ENCODE peak calls at places on chromosome 1, in ten cellular contexts. S is MM.1S; Y is CD8-positive, alpha-beta memory T cell; W is body of pancreas; I is HAP-1; T is aorta; E is lung; X is mesendoderm; A is fibroblast of lung; F is heart left ventricle. M is an unnamed sample. For H3K36me3, the result is how much of the 10 kb centered on the place peaks cover.

GRCh38 chr1:6165441-6165985 is 14.6 kb downstream of the CHD5 start:
- DNase-seq in S (no peak), Y (no peak), W (no peak), I (no peak), T (no peak), E (no peak), X (no peak), A (no peak), F (peak), M (no peak)

GRCh38 chr1:174960362-174960761 is 39.4 kb upstream of the CACYBP start:
- DNase-seq in S (no peak), Y (no peak), W (no peak), I (no peak), T (no peak), E (no peak), X (no peak), A (no peak), F (no peak), M (no peak)

GRCh38 chr1:169070958-169071357 is 35.5 kb upstream of the ATP1B1 start:
- DNase-seq in S (no peak), Y (no peak), W (no peak), I (no peak), T (no peak), E (no peak), X (no peak), A (no peak), F (no peak), M (no peak)

GRCh38 chr1:175618559-175618958 is 124.8 kb downstream of the TNR start:
- DNase-seq in S (no peak), Y (no peak), W (no peak), I (no peak), T (no peak), E (no peak), X (no peak), A (no peak), F (no peak), M (no peak)

GRCh38 chr1:108747128-108747827 is 804 bp downstream of the STXBP3 start:
- DNase-seq in S (peak), Y (peak), W (peak), I (peak), T (peak), E (peak), X (peak), A (peak), F (peak), M (peak)

GRCh38 chr1:54794401-54795099 is 6.6 kb downstream of the TTC22 start:
- DNase-seq in S (no peak), Y (peak), W (no peak), I (no peak), T (no peak), E (no peak), X (no peak), A (no peak), F (no peak), M (no peak)

GRCh38 chr1:219185486-219186117 is 11.9 kb downstream of the LYPLAL1 start:
- DNase-seq in S (no peak), Y (no peak), W (no peak), I (no peak), T (no peak), E (no peak), X (peak), A (no peak), F (no peak), M (no peak)

GRCh38 chr1:94936861-94937620 is 10.1 kb upstream of the CNN3 start:
- DNase-seq in S (no peak), Y (no peak), W (no peak), I (peak), T (no peak), E (no peak), X (peak), A (no peak), F (no peak), M (no peak)

GRCh38 chr1:172599912-172600311 is 59.0 kb upstream of the FASLG start:
- DNase-seq in S (no peak), Y (no peak), W (no peak), I (no peak), T (no peak), E (no peak), X (no peak), A (no peak), F (no peak), M (peak)
- H3K36me3 ChIP-seq in S (under half), Y (under half), W (under half), I (under half), T (under half), E (under half), X (under half), A (under half), F (under half), M (under half)

DNA sequence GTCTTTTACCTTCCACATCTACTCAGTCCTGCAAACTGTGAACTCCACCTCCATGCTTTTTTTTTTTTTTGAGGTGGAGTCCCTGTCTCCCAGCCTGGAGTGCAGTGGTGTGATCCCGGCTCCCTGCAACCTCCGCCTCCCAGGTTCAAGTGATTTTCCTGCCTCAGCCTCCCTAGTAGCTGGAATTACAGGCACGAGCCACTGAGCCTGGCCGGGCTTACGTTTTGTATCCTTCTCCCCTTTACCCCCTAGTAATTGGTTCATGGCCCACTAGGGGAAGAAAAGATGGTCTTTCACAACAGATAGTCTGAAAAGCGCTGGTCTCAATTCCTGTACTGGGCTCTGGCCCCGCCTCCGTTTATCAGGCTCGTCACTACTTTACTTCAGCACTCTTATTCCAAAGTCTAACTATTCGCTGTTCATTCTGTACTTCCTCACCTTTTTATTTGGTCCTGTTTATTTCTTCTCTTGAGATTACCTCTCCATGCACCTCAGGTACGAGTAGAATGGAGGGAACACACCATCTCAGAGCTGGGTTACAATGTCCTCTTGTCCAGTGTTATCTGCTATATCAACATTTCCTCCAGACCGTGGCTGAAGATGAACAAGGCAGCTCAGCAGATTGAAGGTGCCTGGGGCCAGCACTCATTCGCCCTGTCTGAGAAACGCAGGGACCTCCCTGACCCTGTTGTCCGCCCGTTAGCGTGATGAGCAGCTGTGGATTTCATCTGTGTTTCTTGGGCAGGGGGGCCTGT is 16.2 kb downstream of the CNST start:
- DNase-seq in S (no peak), Y (no peak), W (no peak), I (no peak), T (no peak), E (no peak), X (no peak), A (no peak), F (no peak), M (no peak)
- H3K36me3 ChIP-seq in S (under half), Y (under half), W (under half), I (under half), T (under half), E (under half), X (under half), A (under half), F (under half), M (under half)

GRCh38 chr1:227082999-227083746 is 143.1 kb downstream of the COQ8A start:
- DNase-seq in S (no peak), Y (no peak), W (no peak), I (no peak), T (no peak), E (no peak), X (no peak), A (no peak), F (no peak), M (no peak)
- H3K36me3 ChIP-seq in S (under half), Y (under half), W (under half), I (under half), T (under half), E (under half), X (under half), A (under half), F (under half), M (under half)

GRCh38 chr1:228171221-228171891 is 5.8 kb downstream of the IBA57 start:
- DNase-seq in S (no peak), Y (peak), W (no peak), I (no peak), T (peak), E (no peak), X (no peak), A (no peak), F (no peak), M (no peak)
- H3K36me3 ChIP-seq in S (under half), Y (under half), W (under half), I (under half), T (under half), E (under half), X (under half), A (under half), F (under half), M (under half)

GRCh38 chr1:43552813-43553212 is 22.1 kb downstream of the PTPRF start:
- DNase-seq in S (no peak), Y (no peak), W (peak), I (no peak), T (no peak), E (peak), X (no peak), A (peak), F (peak), M (no peak)

GRCh38 chr1:43550598-43551246 is 20.0 kb downstream of the PTPRF start:
- DNase-seq in S (no peak), Y (no peak), W (peak), I (no peak), T (no peak), E (no peak), X (no peak), A (no peak), F (peak), M (no peak)

GRCh38 chr1:43551396-43551888 is 20.8 kb downstream of the PTPRF start:
- DNase-seq in S (no peak), Y (no peak), W (peak), I (no peak), T (no peak), E (no peak), X (no peak), A (no peak), F (peak), M (no peak)

GRCh38 chr1:43549921-43550597 is 19.4 kb downstream of the PTPRF start:
- DNase-seq in S (peak), Y (no peak), W (peak), I (no peak), T (peak), E (peak), X (peak), A (no peak), F (peak), M (peak)

DNA sequence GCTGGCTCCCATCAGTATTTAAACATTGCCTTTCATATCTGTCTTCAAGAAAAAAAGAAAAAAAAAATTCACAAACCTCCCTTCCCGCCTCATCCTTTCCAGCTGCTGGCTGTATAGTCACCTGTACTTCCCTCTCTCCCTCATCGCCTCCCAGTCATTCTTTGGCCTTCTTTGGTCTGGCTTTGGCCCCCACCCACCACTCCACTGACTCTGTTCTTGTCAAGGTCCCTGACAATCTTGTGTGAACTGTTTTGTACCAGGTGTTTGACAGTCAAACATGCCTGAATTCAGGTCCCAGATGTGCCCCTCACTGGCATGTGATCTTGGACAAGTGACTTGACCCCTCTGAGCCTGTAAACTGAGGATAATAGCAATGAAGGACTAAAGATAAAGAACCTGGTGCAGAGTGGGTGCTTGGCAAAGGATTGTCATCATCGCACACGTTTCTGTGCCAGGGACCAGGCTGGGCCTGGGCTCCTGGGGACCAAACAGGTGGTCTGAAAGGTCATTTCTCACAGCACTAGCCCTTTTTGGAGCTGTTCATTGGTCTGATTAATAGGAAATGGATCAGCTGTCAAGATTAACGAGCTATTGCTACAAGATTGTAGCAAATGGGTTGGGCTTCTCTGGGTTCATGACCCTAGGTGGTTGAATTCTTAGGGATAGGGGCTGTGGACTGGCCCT is 21.5 kb downstream of the PTPRF start:
- DNase-seq in S (no peak), Y (no peak), W (peak), I (no peak), T (no peak), E (no peak), X (no peak), A (no peak), F (no peak), M (no peak)
- H3K36me3 ChIP-seq in S (under half), Y (under half), W (under half), I (under half), T (under half), E (under half), X (under half), A (under half), F (under half), M (under half)

M was measured in testis.